ENCODE peak calls at places on chromosomes 2 and 18, in six cellular contexts. S is esophagus squamous epithelium, I is cardiac muscle cell, Z is GM13976, V is astrocyte of the cerebellum, N is AG10803. W is an unnamed sample.

GRCh38 chr2:134231965-134232340 is 21.9 kb upstream of the MGAT5 start:
- DNase-seq in S (no peak), I (no peak), Z (no peak), V (no peak), N (peak; percentile 69), W (no peak)

GRCh38 chr2:24919100-24919976 is 699 bp downstream of the ADCY3 start:
- DNase-seq in S (no peak), I (peak; percentile 40), Z (peak; percentile 79), V (no peak), N (peak; percentile 31), W (peak; percentile 75)

GRCh38 chr2:7795358-7796199 is 878.4 kb downstream of the RNF144A start:
- DNase-seq in S (no peak), I (no peak), Z (no peak), V (no peak), N (peak; percentile 45), W (no peak)

GRCh38 chr2:23924589-23925359 is 2.1 kb downstream of the ATAD2B start:
- DNase-seq in S (no peak), I (no peak), Z (no peak), V (no peak), N (no peak), W (no peak)

GRCh38 chr18:53752968-53753367 is 471.5 kb downstream of the MBD2 start:
- DNase-seq in S (no peak), I (no peak), Z (no peak), V (no peak), N (no peak), W (no peak)

GRCh38 chr2:112688086-112688880 is 32.5 kb upstream of the NT5DC4 start:
- DNase-seq in S (no peak), I (no peak), Z (no peak), V (no peak), N (no peak), W (no peak)

GRCh38 chr2:15827001-15827400 is 113.3 kb upstream of the MYCN start:
- DNase-seq in S (no peak), I (no peak), Z (no peak), V (no peak), N (no peak), W (no peak)

GRCh38 chr2:116510117-116510671 is 1304.3 kb upstream of the DDX18 start:
- DNase-seq in S (no peak), I (peak; percentile 14), Z (peak; percentile 2), V (no peak), N (no peak), W (peak; percentile 2)

GRCh38 chr2:118801154-118801553 is 46.3 kb downstream of the EN1 start:
- DNase-seq in S (no peak), I (peak; percentile 12), Z (no peak), V (no peak), N (peak; percentile 79), W (no peak)

GRCh38 chr2:205696541-205697441 is 14.5 kb downstream of the NRP2 start:
- DNase-seq in S (no peak), I (peak; percentile 74), Z (no peak), V (no peak), N (peak; percentile 83), W (no peak)

GRCh38 chr2:78780321-78780720 is 245.2 kb upstream of the REG3G start:
- DNase-seq in S (no peak), I (no peak), Z (no peak), V (no peak), N (no peak), W (no peak)

GRCh38 chr2:23456881-23457760 is 72.1 kb downstream of the KLHL29 start:
- DNase-seq in S (no peak), I (peak; percentile 17), Z (no peak), V (no peak), N (peak; percentile 31), W (no peak)

GRCh38 chr18:9157806-9158205 is 21.2 kb downstream of the ANKRD12 start:
- DNase-seq in S (no peak), I (no peak), Z (no peak), V (no peak), N (no peak), W (no peak)

GRCh38 chr2:37832590-37833197 is 92.4 kb upstream of the RMDN2 start:
- DNase-seq in S (peak; percentile 45), I (peak; percentile 85), Z (peak; percentile 68), V (peak; percentile 73), N (peak; percentile 85), W (peak; percentile 62)

GRCh38 chr18:39806519-39806918 is 2148.5 kb upstream of the PIK3C3 start:
- DNase-seq in S (no peak), I (peak; percentile 67), Z (no peak), V (peak; percentile 8), N (peak; percentile 11), W (no peak)

GRCh38 chr18:8685141-8685913 is 20.0 kb upstream of the MTCL1 start:
- DNase-seq in S (no peak), I (peak; percentile 46), Z (no peak), V (peak; percentile 59), N (peak; percentile 74), W (no peak)

GRCh38 chr2:216348909-216349308 is 23.4 kb downstream of the MARCHF4 start:
- DNase-seq in S (no peak), I (peak; percentile 61), Z (no peak), V (no peak), N (peak; percentile 82), W (no peak)

GRCh38 chr18:28594034-28594433 is 417.1 kb upstream of the CDH2 start:
- DNase-seq in S (no peak), I (no peak), Z (no peak), V (no peak), N (no peak), W (no peak)

GRCh38 chr18:25990473-25990872 is 99.9 kb downstream of the SS18 start:
- DNase-seq in S (no peak), I (no peak), Z (no peak), V (no peak), N (no peak), W (no peak)

GRCh38 chr2:16553222-16553621 is 112.4 kb downstream of the CYRIA start:
- DNase-seq in S (no peak), I (peak; percentile 57), Z (no peak), V (peak; percentile 13), N (peak; percentile 26), W (peak; percentile 12)

GRCh38 chr2:19888831-19889230 is 13.0 kb downstream of the TTC32 start:
- DNase-seq in S (no peak), I (no peak), Z (no peak), V (no peak), N (no peak), W (no peak)

GRCh38 chr18:80187956-80188642 is 59.2 kb downstream of the PARD6G start:
- DNase-seq in S (no peak), I (no peak), Z (no peak), V (no peak), N (no peak), W (no peak)

GRCh38 chr2:106096446-106097369 is 97.4 kb downstream of the UXS1 start:
- DNase-seq in S (no peak), I (no peak), Z (no peak), V (no peak), N (no peak), W (no peak)

GRCh38 chr2:106097370-106098000 is 96.6 kb downstream of the UXS1 start:
- DNase-seq in S (no peak), I (no peak), Z (no peak), V (no peak), N (no peak), W (no peak)

GRCh38 chr2:106098664-106099063 is 95.4 kb downstream of the UXS1 start:
- DNase-seq in S (no peak), I (no peak), Z (no peak), V (no peak), N (no peak), W (no peak)

GRCh38 chr2:106099691-106100090 is 94.4 kb downstream of the UXS1 start:
- DNase-seq in S (no peak), I (no peak), Z (no peak), V (no peak), N (no peak), W (no peak)

DNA sequence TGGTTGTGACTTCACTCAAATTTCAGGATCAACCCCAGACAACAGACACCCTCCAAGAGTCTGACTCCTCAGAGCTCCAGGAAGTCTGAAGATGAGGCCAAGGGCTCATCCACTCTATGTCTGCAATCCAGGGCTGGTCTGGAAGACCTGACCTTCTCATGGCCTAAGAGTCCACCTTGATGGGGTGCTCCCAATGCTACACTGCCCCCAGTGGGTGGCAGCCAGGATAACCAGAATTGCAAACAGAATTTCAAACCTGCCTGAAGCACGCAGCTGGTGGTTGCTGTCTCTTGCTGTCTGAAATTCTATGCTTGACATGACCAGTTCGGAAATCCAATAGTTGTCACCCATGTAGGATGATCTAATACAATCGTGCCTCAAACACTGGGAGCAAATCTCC is 96.0 kb downstream of the UXS1 start:
- DNase-seq in S (no peak), I (peak; percentile 44), Z (no peak), V (no peak), N (no peak), W (no peak)
- TF ChIP-seq CTCF in S (no peak), I (peak; percentile 55), Z (peak; percentile 12), V (peak; percentile 58), N (peak; percentile 27), W (no peak)

GRCh38 chr2:132583666-132584360 is 86.2 kb downstream of the LYPD1 start:
- DNase-seq in S (no peak), I (no peak), Z (no peak), V (no peak), N (no peak), W (no peak)

GRCh38 chr2:132581917-132582316 is 88.1 kb downstream of the LYPD1 start:
- DNase-seq in S (no peak), I (no peak), Z (no peak), V (no peak), N (no peak), W (no peak)

GRCh38 chr2:132584976-132585817 is 84.8 kb downstream of the LYPD1 start:
- DNase-seq in S (no peak), I (no peak), Z (no peak), V (no peak), N (no peak), W (no peak)

GRCh38 chr2:132585982-132586608 is 83.9 kb downstream of the LYPD1 start:
- DNase-seq in S (no peak), I (no peak), Z (no peak), V (no peak), N (no peak), W (no peak)

GRCh38 chr2:132582360-132582759 is 87.6 kb downstream of the LYPD1 start:
- DNase-seq in S (no peak), I (no peak), Z (no peak), V (peak; percentile 31), N (no peak), W (no peak)
- TF ChIP-seq CTCF in S (no peak), I (no peak), Z (no peak), V (no peak), N (no peak), W (no peak)

GRCh38 chr2:46184794-46185583 is 112.2 kb upstream of the EPAS1 start:
- DNase-seq in S (no peak), I (no peak), Z (no peak), V (no peak), N (no peak), W (no peak)
- TF ChIP-seq CTCF in S (no peak), I (peak; percentile 10), Z (no peak), V (no peak), N (no peak), W (no peak)

DNA sequence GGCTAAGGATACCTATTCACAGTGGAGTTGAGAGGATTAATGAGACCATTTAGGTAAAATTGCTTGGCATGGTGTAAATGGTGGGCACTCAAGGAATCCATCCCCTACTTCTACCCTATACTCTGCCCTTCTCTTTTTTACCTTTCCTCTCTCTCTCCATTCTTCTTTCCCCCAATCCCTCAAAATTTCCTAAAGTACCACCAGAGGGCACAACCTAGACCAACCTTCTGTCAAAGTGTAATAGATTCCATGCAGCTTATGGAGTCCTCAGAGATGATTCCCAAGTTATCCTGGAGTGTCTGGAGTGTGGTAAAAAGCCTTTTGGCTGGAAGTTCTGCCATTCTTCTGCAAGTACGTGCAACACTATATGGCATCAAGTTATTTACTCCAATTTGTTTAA is 33.0 kb upstream of the CCDC195 start:
- DNase-seq in S (no peak), I (peak; percentile 20), Z (no peak), V (no peak), N (no peak), W (no peak)
- TF ChIP-seq CTCF in S (no peak), I (peak; percentile 32), Z (no peak), V (peak; percentile 28), N (peak; percentile 35), W (no peak)